ENCODE peak calls at places on chromosomes 16 and 17, in nine cellular contexts. One of them, this sample, is unnamed.

GRCh38 chr16:88634141-88634993 is 4.0 kb upstream of the IL17C start:
- DNase-seq in activated T-cell treated with anti-CD3 and anti-CD28 coated beads for 4 hours: peak
- DNase-seq in C1 segment of cervical spinal cord: no peak
- DNase-seq in transverse colon: peak
- DNase-seq in left ventricle myocardium superior: peak
- DNase-seq in NCI-H1436 treated with DMSO at 0.1 percent for 48 hours: no peak
- DNase-seq in NCI-H510A treated with DMSO at 0.1 percent for 48 hours: no peak
- DNase-seq in cardiac fibroblast: peak
- DNase-seq in SK-MEL-5: no peak
- DNase-seq in this sample: no peak

GRCh38 chr17:68821860-68822693 is 133.1 kb downstream of the ABCA8 start:
- DNase-seq in cardiac fibroblast: peak
- DNase-seq in NCI-H1436 treated with DMSO at 0.1 percent for 48 hours: no peak
- DNase-seq in activated T-cell treated with anti-CD3 and anti-CD28 coated beads for 4 hours: no peak
- DNase-seq in SK-MEL-5: peak
- DNase-seq in NCI-H510A treated with DMSO at 0.1 percent for 48 hours: peak
- DNase-seq in left ventricle myocardium superior: no peak
- DNase-seq in transverse colon: no peak
- DNase-seq in C1 segment of cervical spinal cord: no peak
- DNase-seq in this sample: no peak

GRCh38 chr17:44543213-44543904 is 13.9 kb upstream of the FZD2 start:
- DNase-seq in SK-MEL-5: no peak
- DNase-seq in activated T-cell treated with anti-CD3 and anti-CD28 coated beads for 4 hours: no peak
- DNase-seq in left ventricle myocardium superior: no peak
- DNase-seq in transverse colon: no peak
- DNase-seq in NCI-H510A treated with DMSO at 0.1 percent for 48 hours: no peak
- DNase-seq in C1 segment of cervical spinal cord: no peak
- DNase-seq in NCI-H1436 treated with DMSO at 0.1 percent for 48 hours: no peak
- DNase-seq in cardiac fibroblast: peak
- DNase-seq in this sample: no peak

GRCh38 chr17:12592941-12593340 is 72.7 kb upstream of the MYOCD start:
- DNase-seq in C1 segment of cervical spinal cord: no peak
- DNase-seq in transverse colon: no peak
- DNase-seq in SK-MEL-5: no peak
- DNase-seq in NCI-H1436 treated with DMSO at 0.1 percent for 48 hours: no peak
- DNase-seq in left ventricle myocardium superior: no peak
- DNase-seq in cardiac fibroblast: no peak
- DNase-seq in NCI-H510A treated with DMSO at 0.1 percent for 48 hours: no peak
- DNase-seq in activated T-cell treated with anti-CD3 and anti-CD28 coated beads for 4 hours: no peak
- DNase-seq in this sample: no peak

GRCh38 chr17:2635675-2636074 is 42.2 kb downstream of the PAFAH1B1 start:
- DNase-seq in C1 segment of cervical spinal cord: no peak
- DNase-seq in left ventricle myocardium superior: no peak
- DNase-seq in NCI-H1436 treated with DMSO at 0.1 percent for 48 hours: no peak
- DNase-seq in cardiac fibroblast: no peak
- DNase-seq in activated T-cell treated with anti-CD3 and anti-CD28 coated beads for 4 hours: no peak
- DNase-seq in transverse colon: no peak
- DNase-seq in NCI-H510A treated with DMSO at 0.1 percent for 48 hours: no peak
- DNase-seq in SK-MEL-5: no peak
- DNase-seq in this sample: no peak

GRCh38 chr16:86227041-86227440 is 283.3 kb upstream of the FOXF1 start:
- DNase-seq in left ventricle myocardium superior: no peak
- DNase-seq in SK-MEL-5: no peak
- DNase-seq in C1 segment of cervical spinal cord: no peak
- DNase-seq in activated T-cell treated with anti-CD3 and anti-CD28 coated beads for 4 hours: no peak
- DNase-seq in transverse colon: no peak
- DNase-seq in NCI-H1436 treated with DMSO at 0.1 percent for 48 hours: no peak
- DNase-seq in cardiac fibroblast: no peak
- DNase-seq in NCI-H510A treated with DMSO at 0.1 percent for 48 hours: no peak
- DNase-seq in this sample: no peak

GRCh38 chr17:32016231-32016630 is 9.0 kb downstream of the LRRC37B start:
- DNase-seq in SK-MEL-5: no peak
- DNase-seq in activated T-cell treated with anti-CD3 and anti-CD28 coated beads for 4 hours: no peak
- DNase-seq in left ventricle myocardium superior: no peak
- DNase-seq in C1 segment of cervical spinal cord: no peak
- DNase-seq in cardiac fibroblast: no peak
- DNase-seq in NCI-H1436 treated with DMSO at 0.1 percent for 48 hours: no peak
- DNase-seq in transverse colon: no peak
- DNase-seq in NCI-H510A treated with DMSO at 0.1 percent for 48 hours: no peak
- DNase-seq in this sample: no peak

GRCh38 chr17:40418428-40418706 is 671 bp upstream of the TOP2A start:
- DNase-seq in SK-MEL-5: no peak
- DNase-seq in left ventricle myocardium superior: peak
- DNase-seq in transverse colon: no peak
- DNase-seq in activated T-cell treated with anti-CD3 and anti-CD28 coated beads for 4 hours: no peak
- DNase-seq in NCI-H510A treated with DMSO at 0.1 percent for 48 hours: no peak
- DNase-seq in NCI-H1436 treated with DMSO at 0.1 percent for 48 hours: no peak
- DNase-seq in cardiac fibroblast: no peak
- DNase-seq in C1 segment of cervical spinal cord: no peak
- DNase-seq in this sample: no peak

GRCh38 chr16:21161211-21161610 is 2.7 kb downstream of the LDAF1 start:
- DNase-seq in cardiac fibroblast: no peak
- DNase-seq in C1 segment of cervical spinal cord: no peak
- DNase-seq in left ventricle myocardium superior: no peak
- DNase-seq in NCI-H1436 treated with DMSO at 0.1 percent for 48 hours: no peak
- DNase-seq in transverse colon: no peak
- DNase-seq in SK-MEL-5: no peak
- DNase-seq in NCI-H510A treated with DMSO at 0.1 percent for 48 hours: no peak
- DNase-seq in activated T-cell treated with anti-CD3 and anti-CD28 coated beads for 4 hours: no peak
- DNase-seq in this sample: no peak

GRCh38 chr16:68235105-68235881 is 634 bp downstream of the ESRP2 start:
- DNase-seq in activated T-cell treated with anti-CD3 and anti-CD28 coated beads for 4 hours: no peak
- DNase-seq in SK-MEL-5: no peak
- DNase-seq in C1 segment of cervical spinal cord: no peak
- DNase-seq in left ventricle myocardium superior: no peak
- DNase-seq in cardiac fibroblast: no peak
- DNase-seq in NCI-H1436 treated with DMSO at 0.1 percent for 48 hours: no peak
- DNase-seq in NCI-H510A treated with DMSO at 0.1 percent for 48 hours: no peak
- DNase-seq in transverse colon: peak
- DNase-seq in this sample: no peak

GRCh38 chr16:12201216-12201615 is 224.7 kb downstream of the SNX29 start:
- DNase-seq in C1 segment of cervical spinal cord: no peak
- DNase-seq in NCI-H510A treated with DMSO at 0.1 percent for 48 hours: no peak
- DNase-seq in activated T-cell treated with anti-CD3 and anti-CD28 coated beads for 4 hours: no peak
- DNase-seq in SK-MEL-5: no peak
- DNase-seq in left ventricle myocardium superior: no peak
- DNase-seq in cardiac fibroblast: no peak
- DNase-seq in transverse colon: no peak
- DNase-seq in NCI-H1436 treated with DMSO at 0.1 percent for 48 hours: no peak
- DNase-seq in this sample: no peak

GRCh38 chr17:58312021-58312630 is 16.5 kb downstream of the TSPOAP1 start:
- DNase-seq in cardiac fibroblast: no peak
- DNase-seq in NCI-H510A treated with DMSO at 0.1 percent for 48 hours: no peak
- DNase-seq in C1 segment of cervical spinal cord: no peak
- DNase-seq in activated T-cell treated with anti-CD3 and anti-CD28 coated beads for 4 hours: no peak
- DNase-seq in transverse colon: no peak
- DNase-seq in left ventricle myocardium superior: no peak
- DNase-seq in SK-MEL-5: no peak
- DNase-seq in NCI-H1436 treated with DMSO at 0.1 percent for 48 hours: no peak
- DNase-seq in this sample: no peak

GRCh38 chr16:48284772-48285409 is 37.6 kb upstream of the ABCC11 start:
- DNase-seq in SK-MEL-5: no peak
- DNase-seq in NCI-H1436 treated with DMSO at 0.1 percent for 48 hours: no peak
- DNase-seq in NCI-H510A treated with DMSO at 0.1 percent for 48 hours: no peak
- DNase-seq in left ventricle myocardium superior: no peak
- DNase-seq in activated T-cell treated with anti-CD3 and anti-CD28 coated beads for 4 hours: no peak
- DNase-seq in C1 segment of cervical spinal cord: no peak
- DNase-seq in cardiac fibroblast: no peak
- DNase-seq in transverse colon: no peak
- DNase-seq in this sample: no peak

GRCh38 chr16:30858829-30859423 is 35.0 kb downstream of the BCL7C start:
- DNase-seq in cardiac fibroblast: no peak
- DNase-seq in activated T-cell treated with anti-CD3 and anti-CD28 coated beads for 4 hours: no peak
- DNase-seq in left ventricle myocardium superior: no peak
- DNase-seq in C1 segment of cervical spinal cord: no peak
- DNase-seq in NCI-H510A treated with DMSO at 0.1 percent for 48 hours: no peak
- DNase-seq in NCI-H1436 treated with DMSO at 0.1 percent for 48 hours: no peak
- DNase-seq in SK-MEL-5: no peak
- DNase-seq in transverse colon: no peak
- DNase-seq in this sample: no peak

GRCh38 chr17:34375598-34375997 is 12.6 kb upstream of the CCL1 start:
- DNase-seq in transverse colon: no peak
- DNase-seq in left ventricle myocardium superior: no peak
- DNase-seq in NCI-H510A treated with DMSO at 0.1 percent for 48 hours: no peak
- DNase-seq in NCI-H1436 treated with DMSO at 0.1 percent for 48 hours: no peak
- DNase-seq in C1 segment of cervical spinal cord: no peak
- DNase-seq in activated T-cell treated with anti-CD3 and anti-CD28 coated beads for 4 hours: no peak
- DNase-seq in cardiac fibroblast: no peak
- DNase-seq in SK-MEL-5: no peak
- DNase-seq in this sample: no peak

GRCh38 chr17:67639555-67639954 is 78.2 kb upstream of the NOL11 start:
- DNase-seq in NCI-H510A treated with DMSO at 0.1 percent for 48 hours: peak
- DNase-seq in NCI-H1436 treated with DMSO at 0.1 percent for 48 hours: no peak
- DNase-seq in C1 segment of cervical spinal cord: no peak
- DNase-seq in SK-MEL-5: no peak
- DNase-seq in cardiac fibroblast: peak
- DNase-seq in transverse colon: no peak
- DNase-seq in activated T-cell treated with anti-CD3 and anti-CD28 coated beads for 4 hours: no peak
- DNase-seq in left ventricle myocardium superior: no peak
- DNase-seq in this sample: no peak

GRCh38 chr17:74182041-74182783 is 21.3 kb upstream of the RPL38 start:
- DNase-seq in NCI-H1436 treated with DMSO at 0.1 percent for 48 hours: peak
- DNase-seq in activated T-cell treated with anti-CD3 and anti-CD28 coated beads for 4 hours: no peak
- DNase-seq in cardiac fibroblast: no peak
- DNase-seq in SK-MEL-5: no peak
- DNase-seq in transverse colon: no peak
- DNase-seq in NCI-H510A treated with DMSO at 0.1 percent for 48 hours: no peak
- DNase-seq in C1 segment of cervical spinal cord: no peak
- DNase-seq in left ventricle myocardium superior: no peak
- DNase-seq in this sample: no peak

GRCh38 chr16:87465306-87465705 is 27.5 kb downstream of the ZCCHC14 start:
- DNase-seq in SK-MEL-5: peak
- DNase-seq in cardiac fibroblast: peak
- DNase-seq in NCI-H1436 treated with DMSO at 0.1 percent for 48 hours: no peak
- DNase-seq in NCI-H510A treated with DMSO at 0.1 percent for 48 hours: no peak
- DNase-seq in activated T-cell treated with anti-CD3 and anti-CD28 coated beads for 4 hours: no peak
- DNase-seq in C1 segment of cervical spinal cord: no peak
- DNase-seq in transverse colon: peak
- DNase-seq in left ventricle myocardium superior: peak
- DNase-seq in this sample: no peak

GRCh38 chr16:65318138-65318537 is 196.3 kb upstream of the CDH11 start:
- DNase-seq in C1 segment of cervical spinal cord: no peak
- DNase-seq in NCI-H510A treated with DMSO at 0.1 percent for 48 hours: no peak
- DNase-seq in NCI-H1436 treated with DMSO at 0.1 percent for 48 hours: no peak
- DNase-seq in cardiac fibroblast: no peak
- DNase-seq in activated T-cell treated with anti-CD3 and anti-CD28 coated beads for 4 hours: no peak
- DNase-seq in left ventricle myocardium superior: no peak
- DNase-seq in transverse colon: no peak
- DNase-seq in SK-MEL-5: no peak
- DNase-seq in this sample: no peak

GRCh38 chr17:62692721-62693431 is 65.4 kb downstream of the MRC2 start:
- DNase-seq in C1 segment of cervical spinal cord: no peak
- DNase-seq in SK-MEL-5: peak
- DNase-seq in transverse colon: no peak
- DNase-seq in cardiac fibroblast: peak
- DNase-seq in NCI-H510A treated with DMSO at 0.1 percent for 48 hours: no peak
- DNase-seq in NCI-H1436 treated with DMSO at 0.1 percent for 48 hours: no peak
- DNase-seq in left ventricle myocardium superior: no peak
- DNase-seq in activated T-cell treated with anti-CD3 and anti-CD28 coated beads for 4 hours: no peak
- DNase-seq in this sample: no peak

GRCh38 chr16:89044394-89045180 is 49.1 kb upstream of the ACSF3 start:
- DNase-seq in cardiac fibroblast: no peak
- DNase-seq in C1 segment of cervical spinal cord: no peak
- DNase-seq in NCI-H1436 treated with DMSO at 0.1 percent for 48 hours: no peak
- DNase-seq in NCI-H510A treated with DMSO at 0.1 percent for 48 hours: no peak
- DNase-seq in transverse colon: no peak
- DNase-seq in SK-MEL-5: no peak
- DNase-seq in activated T-cell treated with anti-CD3 and anti-CD28 coated beads for 4 hours: no peak
- DNase-seq in left ventricle myocardium superior: peak
- DNase-seq in this sample: no peak

GRCh38 chr17:68539536-68540469 is 27.6 kb downstream of the PRKAR1A start:
- DNase-seq in NCI-H1436 treated with DMSO at 0.1 percent for 48 hours: no peak
- DNase-seq in activated T-cell treated with anti-CD3 and anti-CD28 coated beads for 4 hours: no peak
- DNase-seq in cardiac fibroblast: peak
- DNase-seq in SK-MEL-5: peak
- DNase-seq in left ventricle myocardium superior: no peak
- DNase-seq in NCI-H510A treated with DMSO at 0.1 percent for 48 hours: peak
- DNase-seq in transverse colon: no peak
- DNase-seq in C1 segment of cervical spinal cord: no peak
- DNase-seq in this sample: no peak

GRCh38 chr17:66301864-66302741 is at the start of gene PRKCA:
- DNase-seq in C1 segment of cervical spinal cord: peak
- DNase-seq in NCI-H510A treated with DMSO at 0.1 percent for 48 hours: peak
- DNase-seq in left ventricle myocardium superior: peak
- DNase-seq in SK-MEL-5: peak
- DNase-seq in cardiac fibroblast: peak
- DNase-seq in NCI-H1436 treated with DMSO at 0.1 percent for 48 hours: no peak
- DNase-seq in activated T-cell treated with anti-CD3 and anti-CD28 coated beads for 4 hours: peak
- DNase-seq in transverse colon: peak
- DNase-seq in this sample: peak

GRCh38 chr16:56975714-56976113 is 13.6 kb upstream of the NLRC5 start:
- DNase-seq in NCI-H510A treated with DMSO at 0.1 percent for 48 hours: no peak
- DNase-seq in transverse colon: no peak
- DNase-seq in NCI-H1436 treated with DMSO at 0.1 percent for 48 hours: no peak
- DNase-seq in SK-MEL-5: no peak
- DNase-seq in cardiac fibroblast: no peak
- DNase-seq in C1 segment of cervical spinal cord: no peak
- DNase-seq in activated T-cell treated with anti-CD3 and anti-CD28 coated beads for 4 hours: no peak
- DNase-seq in left ventricle myocardium superior: no peak
- DNase-seq in this sample: no peak

This sample was measured in anterior cingulate cortex.